ENCODE peak calls at places on chromosomes 4 and X, in eight cellular contexts. V is K562, T is lower leg skin, A is fibroblast of the aortic adventitia, C is WERI-Rb-1, K is testis, B is GM13976, W is left ventricle myocardium inferior. U is an unnamed sample.

GRCh38 chr4:98945297-98945850 is 16.4 kb upstream of the EIF4E start:
- DNase-seq in V (no peak), T (no peak), A (peak; percentile 55), C (no peak), K (no peak), B (no peak), W (no peak), U (no peak)

GRCh38 chr4:176838611-176839411 is 46.1 kb upstream of the VEGFC start:
- DNase-seq in V (no peak), T (no peak), A (peak; percentile 71), C (no peak), K (no peak), B (no peak), W (peak; percentile 20), U (no peak)

GRCh38 chr4:2059034-2059725 is at the start of gene NAT8L:
- DNase-seq in V (peak; percentile 83), T (no peak), A (no peak), C (peak; percentile 82), K (peak; percentile 89), B (peak; percentile 72), W (peak; percentile 27), U (peak; percentile 70)

GRCh38 chr4:78057600-78058560 is 757 bp downstream of the FRAS1 start:
- DNase-seq in V (no peak), T (peak; percentile 30), A (peak; percentile 34), C (peak; percentile 15), K (peak; percentile 42), B (peak; percentile 49), W (peak; percentile 36), U (peak; percentile 56)

GRCh38 chr4:139973611-139974010 is 180.4 kb downstream of the MAML3 start:
- DNase-seq in V (no peak), T (no peak), A (peak; percentile 17), C (no peak), K (no peak), B (no peak), W (no peak), U (no peak)

GRCh38 chr4:2799444-2799911 is 6.6 kb downstream of the SH3BP2 start:
- DNase-seq in V (no peak), T (no peak), A (no peak), C (no peak), K (no peak), B (no peak), W (peak; percentile 36), U (peak; percentile 3)

GRCh38 chr4:58301384-58301783 is 1191.2 kb upstream of the IGFBP7 start:
- DNase-seq in V (no peak), T (no peak), A (no peak), C (no peak), K (peak; percentile 30), B (no peak), W (no peak), U (no peak)

GRCh38 chrX:47484885-47485284 is 1.9 kb upstream of the ZNF41 start:
- DNase-seq in V (no peak), T (no peak), A (no peak), C (no peak), K (no peak), B (no peak), W (no peak), U (no peak)

GRCh38 chrX:3651272-3651671 is 62.2 kb downstream of the PRKX start:
- DNase-seq in V (no peak), T (no peak), A (peak; percentile 63), C (no peak), K (no peak), B (no peak), W (no peak), U (no peak)

GRCh38 chrX:123834116-123834515 is 25.7 kb upstream of the XIAP start:
- DNase-seq in V (no peak), T (no peak), A (no peak), C (peak; percentile 77), K (no peak), B (no peak), W (no peak), U (no peak)

GRCh38 chrX:123830309-123830708 is 29.5 kb upstream of the XIAP start:
- DNase-seq in V (no peak), T (peak; percentile 22), A (no peak), C (no peak), K (no peak), B (peak; percentile 51), W (no peak), U (no peak)

GRCh38 chrX:123835661-123836371 is 24.0 kb upstream of the XIAP start:
- DNase-seq in V (no peak), T (no peak), A (peak; percentile 62), C (no peak), K (no peak), B (no peak), W (no peak), U (no peak)

DNA sequence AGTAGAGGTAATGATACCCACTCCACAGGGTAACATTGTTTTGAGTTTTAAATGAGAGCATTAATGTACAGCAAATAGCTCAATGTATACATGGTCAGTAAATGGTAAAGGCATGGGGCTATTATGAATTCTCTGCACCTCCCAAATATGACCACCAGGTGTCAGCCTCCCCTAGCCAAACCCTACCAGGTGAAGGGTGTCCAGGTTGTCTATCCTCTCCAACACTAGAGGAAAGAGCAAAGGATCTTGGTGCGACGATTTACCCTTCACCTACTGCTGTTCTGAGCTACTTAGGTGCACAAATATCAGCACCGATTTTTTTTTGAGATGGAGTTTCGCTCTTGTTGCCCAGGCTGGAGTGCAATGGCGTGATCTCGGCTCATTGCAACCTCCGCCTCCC is 26.5 kb upstream of the XIAP start:
- DNase-seq in V (peak; percentile 69), T (peak; percentile 26), A (peak; percentile 56), C (peak; percentile 61), K (peak; percentile 55), B (peak; percentile 71), W (no peak), U (peak; percentile 53)
- TF ChIP-seq CTCF in V (peak; percentile 90), T (no peak), A (peak; percentile 75), C (peak; percentile 72), K (peak; percentile 68), B (peak; percentile 67), W (peak; percentile 74), U (peak; percentile 78)

DNA sequence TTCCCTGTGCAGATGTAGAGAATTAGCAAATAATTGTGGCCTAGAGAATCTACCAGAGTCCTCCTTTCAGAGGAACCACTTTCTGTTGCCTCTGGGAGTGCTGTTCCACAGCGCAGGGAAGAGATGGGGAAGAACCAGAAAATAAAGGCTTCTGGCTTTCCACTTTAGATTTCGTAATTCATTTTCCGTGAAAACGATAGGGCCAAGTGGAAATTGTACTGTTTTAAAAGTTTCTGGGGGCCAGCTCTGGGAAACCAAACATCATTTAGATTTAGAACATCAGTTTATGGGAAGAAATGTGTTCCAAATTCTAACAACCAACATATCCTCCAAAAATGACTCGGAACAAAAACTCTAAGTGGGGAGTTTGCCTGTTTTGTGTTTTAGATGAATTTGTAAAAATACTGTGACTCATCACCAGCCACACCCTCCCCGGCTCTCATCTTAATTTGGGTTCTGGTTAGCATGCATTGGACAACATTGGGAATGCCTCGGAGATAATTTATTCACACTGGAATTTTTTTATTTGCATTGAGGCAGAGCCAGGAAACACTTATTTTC is 65.2 kb upstream of the LNX1 start:
- DNase-seq in V (no peak), T (peak; percentile 54), A (peak; percentile 91), C (no peak), K (peak; percentile 42), B (no peak), W (no peak), U (no peak)
- TF ChIP-seq CTCF in V (peak; percentile 28), T (no peak), A (peak; percentile 93), C (no peak), K (peak; percentile 19), B (no peak), W (peak; percentile 59), U (peak; percentile 48)

DNA sequence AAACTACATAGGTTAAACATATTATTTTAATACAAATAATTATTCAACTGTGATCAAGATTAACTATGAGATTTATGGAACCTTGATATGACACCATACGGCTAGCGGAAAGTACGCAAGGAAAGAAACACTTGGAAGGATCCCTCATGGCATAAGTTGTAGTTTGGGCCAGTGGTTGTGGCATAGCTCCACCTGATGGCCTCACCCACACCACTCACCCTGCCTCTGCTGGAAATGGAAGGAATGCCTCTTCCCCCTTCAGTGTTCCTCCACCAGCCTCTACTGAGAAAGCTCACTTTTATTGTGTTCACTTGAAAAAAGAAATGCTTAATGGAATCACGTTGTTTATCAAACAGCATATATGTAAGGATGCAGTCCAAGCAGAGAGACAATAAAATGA is 86.4 kb downstream of the BMP15 start:
- DNase-seq in V (no peak), T (no peak), A (no peak), C (no peak), K (no peak), B (no peak), W (no peak), U (no peak)
- TF ChIP-seq CTCF in V (peak; percentile 4), T (no peak), A (no peak), C (peak; percentile 10), K (no peak), B (no peak), W (no peak), U (peak; percentile 3)

GRCh38 chr4:81922271-81922775 is 450.6 kb upstream of the RASGEF1B start:
- DNase-seq in V (no peak), T (no peak), A (no peak), C (no peak), K (no peak), B (no peak), W (no peak), U (no peak)

GRCh38 chr4:81915430-81915829 is 443.7 kb upstream of the RASGEF1B start:
- DNase-seq in V (no peak), T (no peak), A (no peak), C (no peak), K (no peak), B (no peak), W (no peak), U (no peak)

GRCh38 chr4:81921757-81922159 is 450.1 kb upstream of the RASGEF1B start:
- DNase-seq in V (no peak), T (no peak), A (no peak), C (peak; percentile 44), K (no peak), B (no peak), W (no peak), U (no peak)

GRCh38 chr4:81919810-81920209 is 448.1 kb upstream of the RASGEF1B start:
- DNase-seq in V (no peak), T (no peak), A (no peak), C (peak; percentile 20), K (no peak), B (no peak), W (no peak), U (no peak)

DNA sequence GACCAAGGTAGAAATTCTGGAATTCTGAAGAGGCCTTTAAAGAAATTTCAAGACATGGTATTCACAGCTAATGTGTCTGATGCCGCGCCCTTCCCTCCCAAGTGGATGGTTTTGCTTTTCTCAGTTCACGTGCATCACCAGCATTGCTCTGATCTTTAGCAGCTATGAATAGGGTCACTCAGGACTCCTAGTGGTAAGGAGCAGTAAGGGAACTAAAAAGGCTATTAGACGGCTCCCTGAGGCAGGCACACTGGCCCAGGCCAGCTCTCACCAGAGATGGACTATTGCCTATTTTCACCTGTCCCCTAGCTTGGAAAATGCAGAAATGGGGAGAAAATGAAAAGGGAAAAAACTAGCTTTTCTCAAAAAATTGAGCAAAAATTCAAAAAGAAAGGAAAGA is 447.5 kb upstream of the RASGEF1B start:
- DNase-seq in V (peak; percentile 29), T (no peak), A (peak; percentile 4), C (peak; percentile 46), K (no peak), B (peak; percentile 9), W (no peak), U (no peak)
- TF ChIP-seq CTCF in V (peak; percentile 61), T (no peak), A (peak; percentile 51), C (peak; percentile 66), K (no peak), B (no peak), W (peak; percentile 30), U (peak; percentile 42)

GRCh38 chrX:40468033-40468979 is 112.5 kb upstream of the ATP6AP2 start:
- DNase-seq in V (peak; percentile 54), T (peak; percentile 21), A (peak; percentile 47), C (peak; percentile 66), K (peak; percentile 73), B (peak; percentile 59), W (peak; percentile 24), U (peak; percentile 47)
- TF ChIP-seq CTCF in V (peak; percentile 60), T (no peak), A (peak; percentile 30), C (peak; percentile 78), K (no peak), B (peak; percentile 21), W (peak; percentile 50), U (peak; percentile 60)

U was measured in BE2C.